ENCODE peak calls at places on chromosomes 12 and 14, in ten cellular contexts. S, H, B, A, C, X, I, N, Y and T are unnamed samples.

GRCh38 chr12:78403136-78403535 is 461.4 kb upstream of the SYT1 start:
- DNase-seq in A (no peak), H (no peak), X (peak), S (no peak), Y (peak), C (peak), N (peak), B (peak), I (peak), T (peak)

GRCh38 chr14:55122441-55122986 is 6.5 kb upstream of the LGALS3 start:
- DNase-seq in I (peak), B (peak), S (no peak), C (no peak), A (no peak), H (no peak), X (no peak), Y (peak), N (no peak), T (peak)

GRCh38 chr14:67526181-67526580 is 6.9 kb upstream of the PLEKHH1 start:
- DNase-seq in N (no peak), C (no peak), B (no peak), Y (no peak), I (no peak), X (no peak), H (no peak), A (no peak), S (no peak), T (no peak)

GRCh38 chr12:11785722-11786121 is 136.2 kb downstream of the ETV6 start:
- DNase-seq in B (peak), C (no peak), H (no peak), Y (no peak), I (peak), X (peak), A (no peak), N (no peak), S (no peak), T (peak)

GRCh38 chr12:49349266-49349665 is 2.6 kb downstream of the DNAJC22 start:
- DNase-seq in S (no peak), Y (no peak), C (no peak), A (no peak), N (no peak), H (no peak), X (no peak), B (no peak), I (no peak), T (no peak)

GRCh38 chr14:56490379-56490778 is 89.2 kb upstream of the TMEM260 start:
- DNase-seq in C (peak), S (no peak), A (no peak), Y (peak), N (peak), B (peak), H (peak), I (peak), X (no peak), T (peak)

GRCh38 chr14:36254020-36254614 is 66.3 kb downstream of the MBIP start:
- DNase-seq in I (peak), B (peak), Y (peak), H (no peak), X (no peak), S (no peak), N (peak), A (no peak), C (no peak), T (peak)

GRCh38 chr12:92075425-92075891 is 70.2 kb downstream of the BTG1 start:
- DNase-seq in S (no peak), H (no peak), X (peak), N (peak), I (peak), C (no peak), B (peak), A (no peak), Y (no peak), T (peak)

GRCh38 chr12:55619352-55620138 is 17.1 kb upstream of the OR10P1 start:
- DNase-seq in A (peak), Y (peak), C (peak), B (peak), S (peak), X (peak), N (peak), I (peak), H (peak), T (peak)

GRCh38 chr14:96479435-96480146 is 22.6 kb upstream of the PAPOLA start:
- DNase-seq in A (no peak), S (no peak), I (no peak), Y (no peak), X (no peak), B (peak), N (peak), C (no peak), H (peak), T (peak)

GRCh38 chr12:21330682-21331253 is 3.9 kb downstream of the SLCO1A2 start:
- DNase-seq in N (peak), C (peak), X (no peak), A (no peak), S (peak), Y (peak), H (peak), I (peak), B (peak), T (peak)

GRCh38 chr14:61355892-61356325 is 34.5 kb downstream of the PRKCH start:
- DNase-seq in N (no peak), B (peak), X (no peak), Y (peak), H (peak), I (peak), A (no peak), C (peak), S (no peak), T (peak)

GRCh38 chr14:99252940-99253868 is 18.8 kb downstream of the BCL11B start:
- DNase-seq in Y (no peak), S (no peak), X (no peak), I (no peak), A (no peak), C (no peak), H (no peak), N (no peak), B (no peak), T (no peak)

GRCh38 chr14:24051789-24052655 is at the start of gene CARMIL3:
- DNase-seq in H (peak), C (peak), I (peak), A (peak), B (peak), N (peak), S (peak), Y (peak), X (no peak), T (peak)

GRCh38 chr14:105313381-105314286 is 914 bp upstream of the PACS2 start:
- DNase-seq in Y (no peak), X (no peak), N (no peak), B (peak), S (peak), C (no peak), I (no peak), H (no peak), A (no peak), T (no peak)

GRCh38 chr12:47896633-47897032 is 8.2 kb downstream of the VDR start:
- DNase-seq in C (peak), A (no peak), H (no peak), X (no peak), N (no peak), I (no peak), Y (peak), B (no peak), S (no peak), T (no peak)

GRCh38 chr12:85191-85666 is 18.7 kb downstream of the IQSEC3 start:
- DNase-seq in H (peak), N (no peak), A (no peak), C (no peak), S (no peak), X (no peak), I (no peak), B (no peak), Y (no peak), T (no peak)

GRCh38 chr12:49741882-49742620 is 694 bp downstream of the TMBIM6 start:
- DNase-seq in A (peak), H (peak), B (peak), C (peak), X (peak), I (peak), N (peak), Y (peak), S (no peak), T (peak)

GRCh38 chr14:52248057-52248456 is 19.4 kb upstream of the PTGDR start:
- DNase-seq in S (no peak), I (no peak), A (no peak), X (no peak), C (no peak), N (no peak), H (no peak), B (no peak), Y (no peak), T (no peak)

GRCh38 chr14:92241966-92242365 is 81.0 kb upstream of the SLC24A4 start:
- DNase-seq in X (no peak), B (no peak), S (no peak), Y (no peak), I (no peak), N (no peak), H (no peak), A (no peak), C (no peak), T (no peak)

GRCh38 chr14:96247031-96247430 is 9.0 kb upstream of the BDKRB1 start:
- DNase-seq in S (no peak), A (no peak), X (no peak), B (no peak), N (no peak), H (no peak), Y (no peak), I (no peak), C (no peak), T (no peak)

GRCh38 chr14:39229601-39230110 is 4.1 kb upstream of the MIA2 start:
- DNase-seq in Y (no peak), B (no peak), N (no peak), A (no peak), H (no peak), I (no peak), X (no peak), S (no peak), C (no peak), T (no peak)

GRCh38 chr14:39232554-39233415 is 930 bp upstream of the MIA2 start:
- DNase-seq in A (no peak), X (peak), N (peak), B (peak), Y (no peak), I (peak), C (peak), S (no peak), H (no peak), T (peak)

GRCh38 chr14:39229222-39229543 is 4.5 kb upstream of the MIA2 start:
- DNase-seq in I (peak), C (no peak), Y (no peak), S (no peak), X (no peak), N (no peak), H (no peak), B (peak), A (peak), T (no peak)

GRCh38 chr14:39230416-39230815 is 3.3 kb upstream of the MIA2 start:
- DNase-seq in A (no peak), C (no peak), N (no peak), I (peak), B (peak), X (no peak), Y (no peak), S (no peak), H (no peak), T (no peak)

GRCh38 chr14:39233680-39234326 is at the start of gene MIA2:
- DNase-seq in X (no peak), N (no peak), C (no peak), S (no peak), A (no peak), B (no peak), Y (no peak), H (no peak), I (no peak), T (no peak)
- H3K4me3 ChIP-seq in X (no peak), N (no peak), C (peak), S (no peak), A (no peak), B (no peak), Y (no peak), H (no peak), I (no peak), T (no peak)

GRCh38 chr12:129607293-129607692 is 296.5 kb downstream of the TMEM132D start:
- DNase-seq in S (peak), C (peak), H (no peak), A (no peak), B (no peak), N (no peak), Y (no peak), I (peak), X (no peak), T (peak)
- H3K4me3 ChIP-seq in S (no peak), C (no peak), H (no peak), A (no peak), B (no peak), N (no peak), Y (no peak), I (no peak), X (no peak), T (no peak)

GRCh38 chr12:27209257-27209910 is 34.7 kb upstream of the STK38L start:
- DNase-seq in X (no peak), C (no peak), N (no peak), S (no peak), H (no peak), Y (no peak), A (no peak), I (no peak), B (no peak), T (no peak)

GRCh38 chr12:27210187-27210586 is 33.9 kb upstream of the STK38L start:
- DNase-seq in B (no peak), Y (no peak), S (no peak), X (no peak), H (no peak), N (no peak), I (no peak), A (no peak), C (no peak), T (no peak)

GRCh38 chr12:27206801-27207502 is 37.1 kb upstream of the STK38L start:
- DNase-seq in A (no peak), B (no peak), N (no peak), S (no peak), X (no peak), Y (no peak), H (no peak), C (no peak), I (no peak), T (no peak)

GRCh38 chr12:27208414-27208750 is 35.7 kb upstream of the STK38L start:
- DNase-seq in A (no peak), H (no peak), N (no peak), X (no peak), I (no peak), B (no peak), S (no peak), C (no peak), Y (no peak), T (no peak)

DNA sequence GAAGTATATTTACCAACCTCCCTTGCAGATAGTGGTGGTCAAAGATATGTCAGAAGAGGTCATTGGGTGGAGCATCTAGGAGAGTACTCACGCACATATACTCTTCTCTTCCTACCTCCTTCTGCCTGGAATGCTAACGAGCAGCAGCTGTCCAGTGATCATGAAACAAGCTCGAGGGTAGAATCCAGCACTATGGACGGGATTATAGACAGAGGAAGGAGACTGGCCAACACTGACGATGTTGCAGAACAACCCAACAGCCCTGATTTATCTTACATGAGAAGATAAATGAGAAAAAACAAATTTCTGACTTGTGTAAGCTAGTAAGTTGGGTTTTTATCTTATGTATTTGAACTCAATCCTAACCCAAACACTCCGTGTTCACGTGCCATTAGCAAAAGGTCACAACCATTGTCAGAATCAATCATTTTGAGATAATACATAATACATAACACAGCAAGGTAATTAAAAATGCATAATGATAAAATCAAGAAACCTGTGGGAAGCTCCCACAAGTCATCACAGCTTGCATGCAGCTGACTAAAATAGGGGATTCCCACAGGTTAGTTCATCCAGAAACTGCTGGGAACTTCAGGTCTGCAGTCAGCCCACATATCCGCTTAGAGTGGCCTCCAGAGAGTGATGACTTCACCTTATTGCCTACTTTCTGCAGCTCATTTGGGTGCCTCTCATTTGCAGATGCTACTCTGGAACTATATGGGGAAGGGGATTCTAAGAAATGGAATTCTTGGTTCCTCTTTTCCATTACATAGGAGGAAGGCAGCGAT is 36.3 kb upstream of the STK38L start:
- DNase-seq in S (no peak), Y (no peak), I (peak), A (peak), C (no peak), B (peak), N (peak), X (no peak), H (no peak), T (no peak)
- H3K4me3 ChIP-seq in S (no peak), Y (no peak), I (no peak), A (peak), C (no peak), B (no peak), N (no peak), X (no peak), H (no peak), T (no peak)

DNA sequence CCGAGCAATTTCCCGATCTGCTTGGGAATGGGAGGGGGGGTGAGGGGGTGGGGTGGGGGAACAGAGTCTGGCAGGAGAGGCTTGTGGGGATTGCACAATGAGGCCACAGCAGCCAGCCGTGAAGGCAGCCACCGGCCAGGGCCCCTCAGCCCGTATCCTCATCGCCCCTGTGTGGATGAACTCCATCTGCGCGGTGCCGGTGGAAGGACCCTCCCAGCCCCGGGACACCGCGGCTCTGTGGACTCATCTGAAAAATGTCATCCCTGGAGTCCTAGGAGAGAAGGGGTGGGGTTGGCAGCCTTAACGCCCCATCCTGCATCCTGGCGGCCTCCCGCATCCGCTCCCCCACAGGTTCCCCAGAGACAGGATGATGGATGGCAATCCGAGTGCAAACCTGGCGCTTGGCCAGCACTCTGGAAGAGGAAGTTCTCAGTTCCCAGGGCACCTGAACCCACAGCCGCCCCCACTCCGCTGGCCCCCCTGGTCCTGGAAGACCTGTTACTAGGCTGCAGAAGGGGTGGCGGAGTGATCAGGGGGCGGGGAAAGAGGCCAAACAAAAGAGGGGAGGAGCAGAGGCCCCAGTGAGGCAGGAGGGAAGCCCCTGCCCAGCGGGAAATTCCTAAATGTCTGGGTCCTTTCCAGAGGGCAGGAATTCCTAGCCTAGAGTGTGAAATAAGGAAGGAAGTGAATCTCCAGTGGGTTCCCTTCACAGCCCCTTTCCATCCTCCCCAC is 1.2 kb upstream of the TNFAIP2 start:
- DNase-seq in B (peak), Y (peak), I (peak), C (peak), H (peak), S (no peak), X (no peak), A (no peak), N (peak), T (peak)
- H3K4me3 ChIP-seq in B (peak), Y (no peak), I (peak), C (peak), H (no peak), S (no peak), X (no peak), A (no peak), N (no peak), T (no peak)

DNA sequence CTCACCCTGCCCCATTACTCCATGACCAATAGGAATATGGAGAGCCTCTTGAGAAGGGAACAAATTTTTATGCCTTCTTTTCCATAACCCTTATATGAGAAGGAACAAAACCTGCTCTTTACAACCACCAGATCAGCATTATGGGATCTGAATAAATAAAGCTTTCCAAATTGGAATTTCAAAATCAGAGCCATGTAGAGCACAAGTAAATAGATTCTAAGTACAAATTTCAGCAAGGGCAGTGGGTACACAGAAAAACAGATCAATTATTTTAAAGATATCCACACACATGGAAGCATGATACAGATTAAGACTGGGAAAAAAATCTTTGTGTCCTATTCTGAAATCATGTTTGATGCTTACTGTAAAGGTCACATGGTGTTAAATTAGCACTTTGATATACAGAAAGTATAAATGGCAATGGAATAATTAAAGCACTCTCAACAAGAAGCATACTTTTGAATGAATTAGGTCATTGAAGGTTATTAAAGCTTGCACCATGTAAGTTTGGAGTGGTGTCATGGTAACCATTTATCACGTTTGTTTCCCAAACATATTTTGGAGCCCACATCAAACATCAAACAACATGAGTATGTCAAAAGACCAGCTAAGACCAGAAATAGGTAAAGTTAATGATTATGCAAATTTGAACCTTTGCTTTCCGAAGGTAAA is 75.9 kb upstream of the AVPR1A start:
- DNase-seq in B (no peak), A (no peak), I (no peak), C (no peak), S (no peak), H (no peak), X (no peak), Y (no peak), N (no peak), T (no peak)
- H3K4me3 ChIP-seq in B (no peak), A (no peak), I (no peak), C (no peak), S (no peak), H (no peak), X (no peak), Y (no peak), N (no peak), T (no peak)